ENCODE peak calls at places on chromosomes 4 and X, in four cellular contexts. O is aorta; Q is body of pancreas; L is CD4-positive, alpha-beta memory T cell. N is an unnamed sample.

GRCh38 chr4:78293841-78294301 is 236.7 kb downstream of the FRAS1 start:
- DNase-seq in O (no peak), Q (no peak), L (no peak), N (no peak)

GRCh38 chr4:41318839-41319530 is 62.3 kb downstream of the UCHL1 start:
- DNase-seq in O (no peak), Q (no peak), L (no peak), N (no peak)

GRCh38 chr4:169037491-169037890 is 27.4 kb upstream of the CBR4 start:
- DNase-seq in O (no peak), Q (no peak), L (no peak), N (no peak)

GRCh38 chrX:41561045-41561444 is 113.9 kb downstream of the NYX start:
- DNase-seq in O (no peak), Q (no peak), L (peak), N (no peak)

GRCh38 chr4:55442541-55442940 is 46.8 kb downstream of the TMEM165 start:
- DNase-seq in O (no peak), Q (no peak), L (no peak), N (no peak)

GRCh38 chr4:48698029-48698901 is 81.8 kb downstream of the FRYL start:
- DNase-seq in O (no peak), Q (peak), L (peak), N (peak)

GRCh38 chr4:140149851-140150635 is 3.9 kb downstream of the MAML3 start:
- DNase-seq in O (peak), Q (peak), L (peak), N (peak)

GRCh38 chr4:131093303-131093702 is 1997.4 kb downstream of the C4orf33 start:
- DNase-seq in O (no peak), Q (no peak), L (no peak), N (no peak)

GRCh38 chrX:41336447-41336846 is 2.5 kb downstream of the DDX3X start:
- DNase-seq in O (no peak), Q (no peak), L (no peak), N (no peak)

GRCh38 chrX:103417370-103417769 is 41.0 kb downstream of the BEX3 start:
- DNase-seq in O (no peak), Q (no peak), L (no peak), N (no peak)

GRCh38 chrX:56113785-56114436 is 118.2 kb upstream of the KLF8 start:
- DNase-seq in O (no peak), Q (no peak), L (no peak), N (no peak)

GRCh38 chrX:124239911-124240310 is 92.5 kb upstream of the TEX13D start:
- DNase-seq in O (no peak), Q (no peak), L (peak), N (no peak)

GRCh38 chrX:81957318-81957717 is 755.4 kb downstream of the SH3BGRL start:
- DNase-seq in O (no peak), Q (no peak), L (no peak), N (no peak)

GRCh38 chr4:17577660-17578481 is 873 bp downstream of the LAP3 start:
- DNase-seq in O (peak), Q (peak), L (no peak), N (peak)

GRCh38 chr4:19239565-19239964 is 1012.1 kb upstream of the SLIT2 start:
- DNase-seq in O (no peak), Q (no peak), L (no peak), N (no peak)

GRCh38 chrX:16867947-16868346 is 2.2 kb downstream of the RBBP7 start:
- DNase-seq in O (no peak), Q (no peak), L (no peak), N (no peak)

GRCh38 chr4:154807042-154807630 is 26.1 kb downstream of the RBM46 start:
- DNase-seq in O (no peak), Q (no peak), L (peak), N (no peak)

GRCh38 chrX:47179221-47179927 is 14.3 kb upstream of the UBA1 start:
- DNase-seq in O (peak), Q (no peak), L (no peak), N (no peak)

GRCh38 chrX:34810364-34810763 is 132.2 kb upstream of the FAM47B start:
- DNase-seq in O (no peak), Q (no peak), L (no peak), N (no peak)

GRCh38 chrX:124406294-124407013 is 60.1 kb downstream of the SH2D1A start:
- DNase-seq in O (no peak), Q (peak), L (peak), N (peak)

GRCh38 chr4:95998311-95998710 is 158.4 kb downstream of the PDHA2 start:
- DNase-seq in O (no peak), Q (no peak), L (no peak), N (no peak)

GRCh38 chr4:147927377-147928137 is 195.7 kb downstream of the ARHGAP10 start:
- DNase-seq in O (no peak), Q (peak), L (no peak), N (no peak)

GRCh38 chr4:99462875-99463464 is 27.8 kb upstream of the ADH7 start:
- DNase-seq in O (no peak), Q (peak), L (peak), N (peak)

GRCh38 chr4:146443525-146443924 is 78.2 kb downstream of the SLC10A7 start:
- DNase-seq in O (no peak), Q (no peak), L (no peak), N (no peak)

GRCh38 chr4:88320174-88320779 is 35.9 kb upstream of the PPM1K start:
- DNase-seq in O (no peak), Q (no peak), L (peak), N (no peak)

GRCh38 chrX:114774691-114775090 is 190.8 kb downstream of the HTR2C start:
- DNase-seq in O (no peak), Q (no peak), L (no peak), N (no peak)

GRCh38 chr4:75118739-75119138 is 185.8 kb downstream of the PARM1 start:
- DNase-seq in O (no peak), Q (no peak), L (no peak), N (no peak)

GRCh38 chrX:329291-329910 is 10.8 kb upstream of the GTPBP6 start:
- DNase-seq in O (no peak), Q (peak), L (no peak), N (no peak)

GRCh38 chr4:185115827-185116232 is 27.2 kb upstream of the SLC25A4 start:
- DNase-seq in O (peak), Q (peak), L (no peak), N (peak)

GRCh38 chr4:155426953-155427352 is 50.2 kb upstream of the MAP9 start:
- DNase-seq in O (no peak), Q (no peak), L (no peak), N (no peak)

GRCh38 chr4:127188847-127189246 is 443.9 kb upstream of the INTU start:
- DNase-seq in O (no peak), Q (no peak), L (no peak), N (no peak)

GRCh38 chr4:93359609-93360008 is 468.9 kb upstream of the ATOH1 start:
- DNase-seq in O (no peak), Q (no peak), L (no peak), N (no peak)

GRCh38 chr4:176443117-176443516 is 123.4 kb downstream of the SPCS3 start:
- DNase-seq in O (no peak), Q (no peak), L (no peak), N (no peak)

GRCh38 chr4:142549726-142550463 is 296.2 kb downstream of the INPP4B start:
- DNase-seq in O (no peak), Q (peak), L (no peak), N (no peak)

GRCh38 chrX:140292961-140293360 is 211.9 kb downstream of the SOX3 start:
- DNase-seq in O (no peak), Q (no peak), L (no peak), N (no peak)

GRCh38 chr4:23891064-23891421 is 1.2 kb upstream of the PPARGC1A start:
- DNase-seq in O (no peak), Q (no peak), L (no peak), N (no peak)
- H3K4me3 ChIP-seq in O (peak), Q (no peak), L (no peak), N (no peak)

DNA sequence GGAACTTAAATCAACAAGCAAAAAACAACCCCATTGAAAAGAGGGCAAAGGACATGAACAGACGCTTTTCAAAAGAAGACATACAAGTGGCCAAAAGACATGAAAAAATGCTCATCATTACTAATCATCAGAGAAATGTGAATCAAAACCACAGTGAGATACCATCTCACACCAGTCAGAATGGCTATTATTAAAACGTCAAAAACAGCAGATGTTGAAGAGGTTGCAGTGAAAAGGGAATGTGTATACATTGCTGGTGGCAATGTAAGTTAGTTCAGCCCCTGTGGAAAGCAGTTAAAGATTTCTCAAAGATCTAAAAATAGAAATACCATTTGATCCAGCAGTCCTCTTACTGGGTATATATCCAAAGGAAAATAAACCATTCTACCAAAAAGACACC is 22.6 kb downstream of the RTL9 start:
- DNase-seq in O (no peak), Q (no peak), L (no peak), N (no peak)
- H3K4me3 ChIP-seq in O (no peak), Q (no peak), L (no peak), N (no peak)

DNA sequence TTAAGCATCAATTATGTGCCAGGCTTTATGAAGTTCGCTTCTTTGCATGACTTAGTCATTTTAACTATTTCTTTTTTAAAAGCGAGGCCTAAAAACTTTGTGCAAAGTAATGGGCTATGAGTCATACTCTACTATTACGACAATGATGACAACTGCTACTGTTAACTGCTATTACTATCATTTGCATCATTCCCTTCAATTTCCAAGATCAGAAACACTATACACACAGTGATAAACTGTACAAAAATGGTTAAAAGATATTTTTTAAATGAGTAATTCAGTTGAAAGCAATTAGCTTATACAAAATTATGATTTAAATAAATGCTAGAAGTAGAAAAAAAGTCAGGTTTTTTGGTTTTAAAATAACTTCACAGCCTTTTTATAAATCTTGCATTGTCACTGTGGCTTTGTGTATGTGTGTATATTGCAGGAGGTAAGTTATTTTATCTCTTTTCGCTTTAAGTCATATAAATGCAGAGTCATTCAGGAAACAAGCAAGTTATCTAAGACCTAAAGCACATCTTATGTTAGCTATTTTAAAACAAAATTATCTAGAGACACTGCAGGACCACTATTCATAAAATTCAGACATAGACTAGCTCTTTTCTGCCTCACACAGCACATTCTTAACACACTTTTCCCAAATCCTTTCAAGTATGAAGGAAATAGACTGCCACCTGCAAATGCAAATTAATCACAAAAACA is 18.5 kb upstream of the CXCL3 start:
- DNase-seq in O (no peak), Q (no peak), L (no peak), N (no peak)
- H3K4me3 ChIP-seq in O (no peak), Q (no peak), L (no peak), N (no peak)

GRCh38 chr4:188551156-188551555 is 411.9 kb downstream of the TRIML1 start:
- DNase-seq in O (no peak), Q (no peak), L (no peak), N (no peak)
- H3K4me3 ChIP-seq in O (no peak), Q (no peak), L (no peak), N (no peak)

DNA sequence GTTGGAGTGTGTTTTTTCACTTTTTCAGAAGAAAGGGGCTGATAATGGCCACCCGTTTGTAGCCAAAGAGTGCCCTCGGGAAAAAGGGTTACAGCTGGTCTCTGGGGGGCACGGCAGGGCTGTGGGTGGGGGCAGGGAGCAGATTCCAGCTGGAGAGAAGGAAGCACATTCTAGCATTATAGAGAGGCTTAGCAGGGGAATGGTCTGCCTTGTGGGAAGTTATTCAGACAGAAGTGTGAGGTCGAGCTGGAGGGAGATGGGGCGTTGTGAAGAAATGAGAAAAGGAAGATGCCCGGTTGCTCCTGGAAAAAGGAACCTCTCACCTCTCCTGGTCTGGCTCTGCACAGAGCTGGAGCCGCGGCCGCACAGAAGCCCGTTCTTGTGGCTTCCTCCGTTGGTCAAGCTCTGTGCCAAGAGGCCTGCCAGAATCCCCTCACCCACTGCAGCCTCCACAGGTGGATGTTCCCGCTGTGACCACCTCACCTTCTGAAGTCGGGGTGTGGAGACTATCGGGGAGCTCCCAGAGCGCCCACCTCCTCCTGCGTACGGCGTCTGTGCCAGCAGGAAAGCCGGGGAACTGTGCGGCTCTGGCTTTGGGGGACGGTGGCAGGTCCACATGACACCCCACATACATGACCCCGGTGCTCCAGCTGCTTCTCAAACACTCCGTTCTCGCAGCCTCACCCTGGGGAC is 52.4 kb upstream of the HGFAC start:
- DNase-seq in O (peak), Q (no peak), L (no peak), N (no peak)
- H3K4me3 ChIP-seq in O (no peak), Q (no peak), L (no peak), N (no peak)

DNA sequence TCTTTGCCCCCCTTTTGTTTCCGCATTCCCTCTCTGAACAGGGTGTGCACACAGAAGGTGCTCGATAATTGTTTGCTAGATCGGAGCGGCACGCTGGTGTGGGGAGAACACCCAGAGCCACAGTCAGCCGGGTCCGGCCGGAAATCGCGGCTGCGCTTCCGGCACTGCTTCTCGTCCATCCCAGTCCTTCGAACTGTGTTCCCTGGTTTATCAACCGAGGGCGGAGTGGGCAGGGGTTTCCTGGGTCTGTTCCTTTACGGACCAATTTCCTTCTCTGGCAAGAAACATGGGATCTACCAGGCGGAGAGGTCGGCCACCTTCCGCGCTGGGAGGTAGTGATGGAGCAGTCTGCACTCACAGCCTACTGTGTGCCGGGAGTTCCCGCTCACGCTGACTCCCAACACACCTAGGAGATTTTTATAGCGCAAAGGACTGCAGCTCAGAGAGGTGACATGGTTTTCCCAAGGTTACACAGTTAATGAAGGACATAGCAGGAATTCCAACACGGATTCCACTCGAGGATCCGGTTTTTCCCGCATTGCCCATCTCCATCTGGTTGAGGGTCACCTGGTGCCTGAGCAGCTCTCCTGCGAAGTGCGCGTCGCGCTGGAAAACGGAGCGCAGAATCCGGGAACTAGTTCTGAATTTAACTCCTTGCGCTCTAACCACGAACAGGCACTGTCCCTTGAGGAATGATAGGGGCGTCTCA is 6.8 kb downstream of the MSX1 start:
- DNase-seq in O (no peak), Q (no peak), L (no peak), N (no peak)
- H3K4me3 ChIP-seq in O (peak), Q (no peak), L (no peak), N (no peak)

N was measured in colonic mucosa.